ENCODE peak calls at places on chromosomes 7 and 10, in nine cellular contexts. B is fibroblast of pulmonary artery, X is neural progenitor cell, U is GM20000, J is GM12865, C is adrenal gland, N is D721Med, T is fibroblast of mammary gland, S is heart left ventricle. I is an unnamed sample.

GRCh38 chr7:87984088-87984487 is 50.0 kb downstream of the ADAM22 start:
- DNase-seq in B (no peak), X (no peak), U (no peak), J (peak), C (no peak), N (peak), T (no peak), S (no peak), I (no peak)

GRCh38 chr10:71771821-71772617 is 1.3 kb downstream of the VSIR start:
- DNase-seq in B (peak), X (no peak), U (no peak), J (no peak), C (peak), N (no peak), T (peak), S (peak), I (no peak)

GRCh38 chr7:2260820-2261219 is 18.8 kb downstream of the NUDT1 start:
- DNase-seq in B (no peak), X (no peak), U (no peak), J (peak), C (no peak), N (no peak), T (no peak), S (peak), I (no peak)

GRCh38 chr10:122154034-122154732 is 116.9 kb upstream of the BTBD16 start:
- DNase-seq in B (no peak), X (no peak), U (no peak), J (no peak), C (no peak), N (no peak), T (no peak), S (peak), I (no peak)

GRCh38 chr7:26307226-26307625 is 15.6 kb downstream of the SNX10 start:
- DNase-seq in B (peak), X (no peak), U (no peak), J (no peak), C (peak), N (no peak), T (peak), S (no peak), I (no peak)

GRCh38 chr7:66356277-66356721 is 151.2 kb downstream of the TPST1 start:
- DNase-seq in B (peak), X (no peak), U (no peak), J (no peak), C (no peak), N (no peak), T (peak), S (no peak), I (no peak)

GRCh38 chr10:61024801-61025201 is 80.8 kb upstream of the RHOBTB1 start:
- DNase-seq in B (peak), X (peak), U (no peak), J (no peak), C (no peak), N (no peak), T (peak), S (no peak), I (no peak)

GRCh38 chr7:104794154-104794553 is 219.9 kb upstream of the KMT2E start:
- DNase-seq in B (no peak), X (no peak), U (no peak), J (no peak), C (no peak), N (no peak), T (no peak), S (no peak), I (no peak)

GRCh38 chr7:22771829-22772228 is 44.8 kb downstream of the IL6 start:
- DNase-seq in B (no peak), X (no peak), U (no peak), J (no peak), C (no peak), N (no peak), T (no peak), S (no peak), I (no peak)

GRCh38 chr10:34655286-34656170 is 159.6 kb downstream of the PARD3 start:
- DNase-seq in B (peak), X (peak), U (peak), J (peak), C (peak), N (no peak), T (peak), S (no peak), I (peak)

GRCh38 chr10:80443531-80443974 is 10.6 kb upstream of the TSPAN14 start:
- DNase-seq in B (peak), X (no peak), U (peak), J (peak), C (peak), N (no peak), T (no peak), S (peak), I (no peak)

GRCh38 chr10:30820282-30820991 is 190.9 kb upstream of the LYZL2 start:
- DNase-seq in B (peak), X (no peak), U (no peak), J (no peak), C (no peak), N (no peak), T (peak), S (no peak), I (no peak)

GRCh38 chr7:148304456-148304855 is 286.1 kb upstream of the C7orf33 start:
- DNase-seq in B (no peak), X (no peak), U (no peak), J (peak), C (no peak), N (no peak), T (no peak), S (no peak), I (no peak)

GRCh38 chr7:129095258-129095657 is 40.3 kb upstream of the TNPO3 start:
- DNase-seq in B (no peak), X (no peak), U (peak), J (peak), C (no peak), N (no peak), T (no peak), S (no peak), I (peak)

GRCh38 chr7:132709971-132710567 is 133.8 kb upstream of the PLXNA4 start:
- DNase-seq in B (peak), X (peak), U (no peak), J (peak), C (no peak), N (no peak), T (peak), S (no peak), I (peak)

GRCh38 chr10:71623098-71623985 is 96.2 kb downstream of the C10orf105 start:
- DNase-seq in B (peak), X (peak), U (peak), J (no peak), C (no peak), N (no peak), T (peak), S (no peak), I (peak)

GRCh38 chr7:76412249-76412648 is 2.8 kb upstream of the SSC4D start:
- DNase-seq in B (no peak), X (no peak), U (no peak), J (no peak), C (no peak), N (no peak), T (no peak), S (no peak), I (no peak)

GRCh38 chr10:2543142-2543886 is 524.0 kb upstream of the PFKP start:
- DNase-seq in B (no peak), X (no peak), U (no peak), J (no peak), C (no peak), N (no peak), T (no peak), S (no peak), I (no peak)

GRCh38 chr10:124668517-124669051 is 75.6 kb downstream of the FAM53B start:
- DNase-seq in B (no peak), X (no peak), U (no peak), J (no peak), C (no peak), N (no peak), T (no peak), S (no peak), I (no peak)

GRCh38 chr7:33040803-33041516 is 21.6 kb downstream of the NT5C3A start:
- DNase-seq in B (no peak), X (no peak), U (peak), J (peak), C (no peak), N (no peak), T (peak), S (no peak), I (peak)

GRCh38 chr7:19665399-19666008 is 43.3 kb downstream of the POLR1F start:
- DNase-seq in B (peak), X (peak), U (peak), J (peak), C (no peak), N (no peak), T (peak), S (no peak), I (peak)

GRCh38 chr10:99906470-99906869 is 103.3 kb downstream of the DNMBP start:
- DNase-seq in B (peak), X (no peak), U (no peak), J (peak), C (peak), N (no peak), T (peak), S (peak), I (no peak)

GRCh38 chr7:79548616-79549206 is 95.2 kb upstream of the MAGI2 start:
- DNase-seq in B (no peak), X (no peak), U (no peak), J (no peak), C (no peak), N (no peak), T (peak), S (no peak), I (no peak)

GRCh38 chr7:140623995-140624902 is 16.4 kb downstream of the DENND2A start:
- DNase-seq in B (peak), X (no peak), U (no peak), J (no peak), C (no peak), N (no peak), T (no peak), S (peak), I (no peak)

GRCh38 chr7:136489808-136490207 is 378.6 kb upstream of the CHRM2 start:
- DNase-seq in B (no peak), X (no peak), U (no peak), J (no peak), C (no peak), N (no peak), T (no peak), S (no peak), I (no peak)

GRCh38 chr10:22619111-22619510 is 95.3 kb downstream of the PIP4K2A start:
- DNase-seq in B (no peak), X (no peak), U (no peak), J (no peak), C (no peak), N (no peak), T (peak), S (no peak), I (no peak)

GRCh38 chr10:64630534-64630933 is 1109.3 kb downstream of the REEP3 start:
- DNase-seq in B (no peak), X (peak), U (no peak), J (no peak), C (no peak), N (no peak), T (no peak), S (no peak), I (no peak)

GRCh38 chr10:35635576-35635975 is 6.5 kb downstream of the FZD8 start:
- DNase-seq in B (peak), X (peak), U (peak), J (peak), C (peak), N (no peak), T (peak), S (no peak), I (peak)

GRCh38 chr10:102109166-102110116 is 10.7 kb downstream of the LDB1 start:
- DNase-seq in B (no peak), X (no peak), U (no peak), J (no peak), C (no peak), N (no peak), T (no peak), S (no peak), I (no peak)

GRCh38 chr7:155883491-155884224 is 71.4 kb upstream of the SHH start:
- DNase-seq in B (no peak), X (no peak), U (no peak), J (no peak), C (no peak), N (no peak), T (no peak), S (no peak), I (no peak)

GRCh38 chr7:24540956-24541355 is 32.3 kb upstream of the PALS2 start:
- DNase-seq in B (no peak), X (no peak), U (no peak), J (no peak), C (no peak), N (no peak), T (no peak), S (no peak), I (no peak)

GRCh38 chr10:3548702-3549101 is 236.3 kb downstream of the KLF6 start:
- DNase-seq in B (no peak), X (no peak), U (no peak), J (no peak), C (no peak), N (no peak), T (peak), S (no peak), I (no peak)

GRCh38 chr10:128963246-128964099 is 503.6 kb upstream of the MGMT start:
- DNase-seq in B (no peak), X (no peak), U (no peak), J (no peak), C (no peak), N (no peak), T (no peak), S (no peak), I (no peak)

GRCh38 chr10:77939561-77940001 is 13.0 kb upstream of the DLG5 start:
- DNase-seq in B (peak), X (peak), U (no peak), J (no peak), C (peak), N (no peak), T (peak), S (peak), I (no peak)

GRCh38 chr7:157843336-157844140 is 506.7 kb downstream of the DNAJB6 start:
- DNase-seq in B (no peak), X (no peak), U (no peak), J (no peak), C (no peak), N (no peak), T (no peak), S (no peak), I (no peak)

GRCh38 chr10:113080621-113081229 is 130.7 kb downstream of the TCF7L2 start:
- DNase-seq in B (no peak), X (no peak), U (no peak), J (no peak), C (no peak), N (no peak), T (no peak), S (no peak), I (no peak)
- TF ChIP-seq CTCF in B (peak), X (peak), U (no peak), J (no peak), C (no peak), N (peak), T (peak), S (no peak), I (no peak)

GRCh38 chr10:85995791-85996190 is 370.8 kb downstream of the GRID1 start:
- DNase-seq in B (peak), X (peak), U (peak), J (peak), C (no peak), N (no peak), T (peak), S (no peak), I (peak)
- TF ChIP-seq CTCF in B (peak), X (peak), U (peak), J (peak), C (peak), N (peak), T (peak), S (peak), I (peak)

DNA sequence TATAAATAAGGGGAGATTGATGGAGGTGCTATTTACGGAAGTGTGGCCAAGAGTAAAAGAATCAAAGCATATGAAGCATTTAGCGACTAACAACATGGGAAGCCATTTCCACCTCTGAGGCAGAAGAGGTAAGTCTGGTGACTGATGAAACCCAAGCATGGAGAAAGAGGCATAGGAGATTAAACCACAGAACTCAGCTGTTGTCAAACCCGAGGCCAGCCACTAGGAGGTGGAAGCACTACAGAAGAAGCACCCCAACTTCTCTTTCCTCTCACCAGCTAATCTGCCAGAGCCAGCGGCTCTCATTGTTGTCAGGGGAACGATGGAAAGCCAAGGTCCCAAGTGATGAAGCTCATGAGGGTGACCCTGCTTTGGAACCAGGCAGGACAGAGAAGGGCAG is 19.6 kb upstream of the CNTNAP2 start:
- DNase-seq in B (no peak), X (peak), U (no peak), J (no peak), C (no peak), N (no peak), T (no peak), S (no peak), I (no peak)
- TF ChIP-seq CTCF in B (no peak), X (peak), U (no peak), J (no peak), C (no peak), N (no peak), T (no peak), S (no peak), I (no peak)

DNA sequence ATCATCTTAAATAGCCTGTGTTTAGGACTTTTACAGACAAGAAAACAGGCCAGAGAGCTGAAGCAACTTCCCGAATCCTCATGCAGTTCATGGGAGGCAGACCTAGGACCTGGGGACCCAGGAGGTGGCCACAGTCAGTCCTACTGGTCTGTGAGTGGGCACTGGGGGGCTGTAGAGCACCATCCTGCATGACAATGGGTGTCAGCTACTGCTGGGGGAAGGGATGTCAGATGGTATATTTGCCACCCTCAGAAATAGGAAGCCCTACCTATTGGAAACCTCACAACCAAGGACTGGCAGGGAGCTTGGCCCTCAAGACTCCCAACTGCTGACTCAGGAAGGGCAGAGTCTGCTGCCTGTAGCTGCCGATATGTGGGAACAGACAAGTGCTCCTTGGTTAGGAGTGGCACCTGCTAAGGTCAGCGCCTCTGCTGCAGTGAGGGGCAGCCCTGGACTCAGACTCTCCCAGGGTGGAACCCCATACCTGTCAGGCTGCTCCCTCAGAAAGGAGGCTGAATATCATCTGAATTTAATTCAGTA is 29.7 kb downstream of the OGDH start:
- DNase-seq in B (no peak), X (no peak), U (no peak), J (no peak), C (no peak), N (no peak), T (no peak), S (no peak), I (no peak)
- TF ChIP-seq CTCF in B (no peak), X (no peak), U (no peak), J (no peak), C (no peak), N (no peak), T (no peak), S (no peak), I (no peak)

GRCh38 chr7:38451840-38452239 is 178.4 kb upstream of the TARP start:
- DNase-seq in B (peak), X (peak), U (peak), J (peak), C (no peak), N (no peak), T (peak), S (no peak), I (peak)
- TF ChIP-seq CTCF in B (peak), X (peak), U (no peak), J (peak), C (no peak), N (peak), T (peak), S (peak), I (peak)

GRCh38 chr7:68250143-68250542 is 1253.5 kb downstream of the TYW1 start:
- DNase-seq in B (no peak), X (no peak), U (no peak), J (no peak), C (no peak), N (no peak), T (no peak), S (no peak), I (no peak)
- TF ChIP-seq CTCF in B (no peak), X (no peak), U (no peak), J (no peak), C (no peak), N (no peak), T (no peak), S (no peak), I (no peak)

GRCh38 chr7:21653623-21654022 is 110.8 kb downstream of the DNAH11 start:
- DNase-seq in B (no peak), X (no peak), U (no peak), J (no peak), C (no peak), N (no peak), T (no peak), S (no peak), I (no peak)

DNA sequence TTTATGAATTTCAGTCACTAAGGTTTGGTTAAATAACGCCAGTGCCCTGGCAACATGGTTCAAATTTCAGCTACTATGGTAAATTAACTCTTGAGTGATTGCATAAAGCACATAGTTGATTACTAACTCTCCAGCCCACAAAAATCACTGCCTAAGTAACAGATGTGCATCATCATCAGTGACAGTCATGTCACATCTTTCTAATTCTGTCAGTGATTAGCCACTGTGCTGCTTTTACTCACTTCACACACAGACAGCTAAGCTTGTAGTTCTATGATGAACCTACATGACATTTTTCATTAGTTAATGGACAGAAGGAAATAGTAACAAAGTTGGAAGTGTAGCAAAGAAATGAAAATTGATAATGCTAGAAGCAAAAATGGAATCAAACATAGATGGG is 108.9 kb downstream of the DNAH11 start:
- DNase-seq in B (no peak), X (no peak), U (no peak), J (no peak), C (no peak), N (no peak), T (no peak), S (no peak), I (no peak)
- TF ChIP-seq CTCF in B (no peak), X (no peak), U (no peak), J (no peak), C (no peak), N (no peak), T (no peak), S (no peak), I (no peak)

I was measured in GM13977.